ENCODE peak calls at places on chromosomes 11 and 22, in six cellular contexts. W, S, Q, F, G and K are unnamed samples.
A peak's percentile ranks its signal among the peaks of the same experiment; 100 is the strongest.

GRCh38 chr11:15839061-15839460 is 517.3 kb downstream of the SOX6 start:
- DNase-seq in W (no peak), S (no peak), Q (no peak), F (no peak), G (no peak), K (no peak)

GRCh38 chr11:68832476-68833176 is 9.1 kb downstream of the CPT1A start:
- DNase-seq in W (no peak), S (no peak), Q (no peak), F (no peak), G (no peak), K (no peak)

GRCh38 chr11:45145421-45146071 is 893 bp upstream of the PRDM11 start:
- DNase-seq in W (peak; percentile 15), S (no peak), Q (peak; percentile 29), F (peak; percentile 56), G (no peak), K (peak; percentile 66)

GRCh38 chr11:111081021-111081511 is 164.5 kb upstream of the POU2AF2 start:
- DNase-seq in W (no peak), S (no peak), Q (no peak), F (no peak), G (no peak), K (no peak)

GRCh38 chr11:117442049-117442868 is 114.6 kb downstream of the CEP164 start:
- DNase-seq in W (no peak), S (no peak), Q (no peak), F (no peak), G (no peak), K (no peak)

GRCh38 chr11:44421090-44421675 is 111.2 kb upstream of the ALX4 start:
- DNase-seq in W (no peak), S (no peak), Q (no peak), F (no peak), G (no peak), K (no peak)

GRCh38 chr11:76810151-76810853 is 27.1 kb downstream of the TSKU start:
- DNase-seq in W (peak; percentile 63), S (no peak), Q (no peak), F (peak; percentile 59), G (peak; percentile 65), K (peak; percentile 54)

GRCh38 chr22:38697055-38697980 is 3.4 kb downstream of the JOSD1 start:
- DNase-seq in W (peak; percentile 35), S (no peak), Q (no peak), F (peak; percentile 78), G (no peak), K (no peak)

GRCh38 chr22:25572708-25573161 is 8.3 kb downstream of the GRK3 start:
- DNase-seq in W (no peak), S (no peak), Q (no peak), F (no peak), G (no peak), K (no peak)

DNA sequence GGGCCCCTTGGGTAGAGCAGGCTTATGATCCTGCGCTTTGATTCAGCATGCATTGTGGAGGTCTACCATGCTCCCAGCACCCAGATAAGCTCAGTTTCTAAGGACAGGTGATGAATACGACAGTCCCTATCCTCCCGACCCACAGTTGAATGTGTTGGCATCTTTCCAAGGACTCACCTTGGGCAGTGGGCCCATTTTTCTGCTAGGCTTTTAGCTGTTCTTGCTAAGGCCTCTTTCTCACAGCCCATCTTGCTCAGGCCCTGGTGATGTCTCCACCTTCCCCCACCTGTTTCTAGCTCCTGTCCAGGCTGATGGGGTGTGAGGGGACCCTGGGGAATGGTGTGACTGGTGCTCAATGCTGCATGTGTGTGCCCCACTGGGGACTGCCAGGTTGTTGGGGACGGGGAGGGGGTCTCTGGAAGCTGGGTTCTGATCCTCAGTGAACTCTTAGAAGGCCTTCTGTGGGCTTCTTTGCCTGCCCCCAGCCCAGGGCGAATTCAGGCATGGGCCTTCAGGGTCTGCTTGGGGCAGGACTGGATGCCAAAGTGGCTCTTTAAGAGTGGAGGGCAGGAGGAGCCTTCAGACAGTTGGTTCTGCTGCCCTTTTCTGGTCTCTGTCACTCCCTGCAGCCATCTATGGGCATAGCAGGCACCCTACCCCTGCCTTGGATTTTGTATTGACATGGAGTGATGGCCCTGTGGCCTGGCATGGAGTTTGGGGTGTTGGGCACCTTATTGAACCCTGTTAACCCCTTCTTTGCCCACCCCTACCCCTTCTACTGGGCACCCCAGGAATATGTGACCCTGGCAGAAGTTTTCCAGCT is 33.1 kb downstream of the PHLDB1 start:
- DNase-seq in W (peak; percentile 3), S (no peak), Q (no peak), F (no peak), G (no peak), K (no peak)
- TF ChIP-seq CTCF in W (no peak), S (no peak), Q (no peak), F (peak; percentile 12), G (no peak), K (no peak)

GRCh38 chr11:46916669-46917108 is 1.7 kb downstream of the LRP4 start:
- DNase-seq in W (peak; percentile 26), S (no peak), Q (peak; percentile 76), F (peak; percentile 80), G (no peak), K (no peak)
- TF ChIP-seq CTCF in W (no peak), S (peak; percentile 48), Q (peak; percentile 43), F (peak; percentile 34), G (no peak), K (peak; percentile 62)

GRCh38 chr11:46407635-46408034 is 16.1 kb upstream of the CHRM4 start:
- DNase-seq in W (no peak), S (no peak), Q (no peak), F (no peak), G (no peak), K (no peak)

GRCh38 chr11:46410021-46410420 is 18.4 kb upstream of the CHRM4 start:
- DNase-seq in W (no peak), S (no peak), Q (no peak), F (peak; percentile 15), G (no peak), K (no peak)

GRCh38 chr11:46404476-46405017 is 13.0 kb upstream of the CHRM4 start:
- DNase-seq in W (no peak), S (no peak), Q (no peak), F (no peak), G (no peak), K (no peak)

GRCh38 chr11:46402957-46403902 is 11.7 kb upstream of the CHRM4 start:
- DNase-seq in W (no peak), S (no peak), Q (no peak), F (no peak), G (no peak), K (no peak)

GRCh38 chr11:46408407-46408986 is 16.9 kb upstream of the CHRM4 start:
- DNase-seq in W (no peak), S (no peak), Q (no peak), F (no peak), G (no peak), K (no peak)
- TF ChIP-seq CTCF in W (no peak), S (no peak), Q (no peak), F (no peak), G (no peak), K (no peak)

DNA sequence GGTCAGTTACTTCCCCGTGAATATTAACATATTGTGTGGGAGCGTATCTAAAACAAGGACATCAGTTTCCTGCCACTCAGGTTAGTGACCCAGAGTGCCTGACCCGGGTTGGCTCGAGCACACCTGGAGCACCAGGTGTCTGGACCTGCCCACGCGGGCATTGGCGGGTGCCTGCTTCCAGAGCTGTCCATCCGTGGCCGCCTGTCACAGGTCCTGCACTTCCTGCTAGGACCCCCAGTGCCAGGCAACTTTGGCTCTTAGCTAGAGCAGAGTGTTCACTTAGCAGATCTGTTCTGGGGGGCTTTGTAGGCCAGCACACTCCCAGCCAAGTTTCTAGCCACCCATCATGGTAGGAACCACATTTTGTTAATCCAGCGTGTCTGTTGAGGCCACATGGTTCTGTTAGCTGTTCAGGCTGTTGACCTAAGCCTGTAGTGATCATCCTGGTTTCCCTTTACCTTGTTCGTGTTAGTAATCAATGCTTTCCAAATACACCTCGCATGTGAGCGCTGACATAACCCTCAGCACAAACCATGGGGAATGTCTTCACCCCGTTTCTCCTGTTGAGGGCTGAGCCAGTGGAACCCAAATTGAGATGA is 29.5 kb downstream of the MOV10L1 start:
- DNase-seq in W (no peak), S (no peak), Q (no peak), F (no peak), G (no peak), K (no peak)
- TF ChIP-seq CTCF in W (no peak), S (no peak), Q (no peak), F (no peak), G (no peak), K (no peak)

GRCh38 chr11:83087035-83087434 is 15.3 kb upstream of the RAB30 start:
- DNase-seq in W (no peak), S (no peak), Q (no peak), F (no peak), G (no peak), K (no peak)
- TF ChIP-seq CTCF in W (no peak), S (peak; percentile 4), Q (no peak), F (no peak), G (no peak), K (peak; percentile 47)

GRCh38 chr11:109853156-109853776 is 239.9 kb upstream of the ZC3H12C start:
- DNase-seq in W (peak; percentile 34), S (peak; percentile 63), Q (peak; percentile 45), F (peak; percentile 91), G (no peak), K (no peak)
- TF ChIP-seq CTCF in W (peak; percentile 23), S (peak; percentile 83), Q (peak; percentile 53), F (peak; percentile 84), G (peak; percentile 41), K (peak; percentile 78)

DNA sequence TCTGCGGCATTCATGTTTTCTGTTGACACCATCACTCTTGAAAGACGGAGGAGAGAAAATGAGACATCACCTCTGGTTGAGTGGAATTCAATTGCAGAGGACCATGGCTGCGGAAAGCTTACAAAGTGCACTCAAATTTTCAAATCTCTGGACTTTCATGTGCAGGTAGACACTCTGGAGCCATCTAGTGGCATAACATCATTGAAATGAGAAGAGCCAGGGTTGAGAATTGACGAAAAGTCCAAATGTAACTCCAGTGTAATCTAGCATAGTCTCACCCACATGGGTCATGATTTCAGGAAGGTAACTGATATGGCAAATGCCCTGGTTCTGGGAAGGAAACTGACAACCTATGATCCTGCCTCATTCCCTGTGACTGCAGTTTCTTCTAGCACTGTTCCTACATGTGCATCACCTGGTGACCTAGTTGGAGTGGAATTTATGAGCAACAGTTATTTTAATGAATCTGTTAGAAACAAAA is 687.8 kb downstream of the KCNA4 start:
- DNase-seq in W (peak; percentile 24), S (peak; percentile 70), Q (peak; percentile 62), F (peak; percentile 85), G (no peak), K (no peak)
- TF ChIP-seq CTCF in W (peak; percentile 73), S (peak; percentile 83), Q (peak; percentile 70), F (peak; percentile 87), G (peak; percentile 33), K (peak; percentile 75)

GRCh38 chr11:124899376-124900145 is 1.9 kb upstream of the ROBO4 start:
- DNase-seq in W (no peak), S (no peak), Q (no peak), F (peak; percentile 18), G (no peak), K (peak; percentile 53)
- TF ChIP-seq CTCF in W (no peak), S (peak; percentile 6), Q (no peak), F (peak; percentile 24), G (no peak), K (no peak)

GRCh38 chr11:6443269-6444003 is 2.6 kb upstream of the HPX start:
- DNase-seq in W (peak; percentile 61), S (no peak), Q (peak; percentile 34), F (peak; percentile 69), G (peak; percentile 82), K (no peak)
- TF ChIP-seq CTCF in W (peak; percentile 65), S (peak; percentile 89), Q (peak; percentile 91), F (peak; percentile 92), G (peak; percentile 92), K (peak; percentile 82)